ENCODE peak calls at places on chromosomes 1 and 21, in eight cellular contexts. M is suprapubic skin, K is Peyer's patch, J is heart left ventricle, Y is breast epithelium, E is HepG2, T is IMR-90, V is esophagus squamous epithelium. B is an unnamed sample. For H3K9me3, the result is how much of the 10 kb centered on the place peaks cover.

GRCh38 chr1:53327183-53327941 is 508 bp downstream of the LRP8 start:
- DNase-seq in M (no peak), K (peak), J (no peak), Y (no peak), E (peak), T (peak), V (no peak), B (no peak)

GRCh38 chr1:91098299-91098901 is 76.6 kb upstream of the ZNF644 start:
- DNase-seq in M (no peak), K (no peak), J (no peak), Y (no peak), E (no peak), T (no peak), V (no peak), B (no peak)

GRCh38 chr1:92291372-92291999 is 7.3 kb downstream of the GLMN start:
- DNase-seq in M (no peak), K (no peak), J (no peak), Y (no peak), E (peak), T (peak), V (no peak), B (no peak)

GRCh38 chr1:62382581-62382980 is 54.3 kb upstream of the USP1 start:
- DNase-seq in M (no peak), K (no peak), J (no peak), Y (no peak), E (no peak), T (no peak), V (no peak), B (no peak)

GRCh38 chr1:37807220-37807554 is 403 bp upstream of the C1orf122 start:
- DNase-seq in M (no peak), K (no peak), J (no peak), Y (no peak), E (no peak), T (no peak), V (no peak), B (no peak)

GRCh38 chr1:52907812-52908153 is 13.8 kb downstream of the ECHDC2 start:
- DNase-seq in M (no peak), K (no peak), J (no peak), Y (no peak), E (no peak), T (no peak), V (no peak), B (no peak)

GRCh38 chr1:53934170-53934765 is 11.2 kb downstream of the IFT25 start:
- DNase-seq in M (no peak), K (no peak), J (no peak), Y (no peak), E (no peak), T (no peak), V (no peak), B (no peak)

GRCh38 chr1:9242338-9242969 is 7.9 kb downstream of the H6PD start:
- DNase-seq in M (peak), K (no peak), J (peak), Y (peak), E (peak), T (no peak), V (no peak), B (peak)

GRCh38 chr1:164466429-164466828 is 92.6 kb upstream of the PBX1 start:
- DNase-seq in M (no peak), K (no peak), J (no peak), Y (no peak), E (no peak), T (no peak), V (no peak), B (no peak)

GRCh38 chr1:21574464-21575151 is 65.4 kb downstream of the ALPL start:
- DNase-seq in M (no peak), K (no peak), J (peak), Y (peak), E (peak), T (no peak), V (no peak), B (peak)

GRCh38 chr1:7991504-7992440 is 30.3 kb downstream of the PARK7 start:
- DNase-seq in M (no peak), K (no peak), J (no peak), Y (no peak), E (no peak), T (peak), V (no peak), B (no peak)

GRCh38 chr1:234683127-234683855 is 73.3 kb upstream of the IRF2BP2 start:
- DNase-seq in M (no peak), K (no peak), J (no peak), Y (no peak), E (no peak), T (no peak), V (no peak), B (no peak)

GRCh38 chr1:14265515-14265914 is 333.0 kb upstream of the KAZN start:
- DNase-seq in M (no peak), K (no peak), J (no peak), Y (no peak), E (no peak), T (no peak), V (no peak), B (no peak)

GRCh38 chr1:83516369-83516768 is 482.6 kb downstream of the TTLL7 start:
- DNase-seq in M (no peak), K (no peak), J (no peak), Y (no peak), E (no peak), T (no peak), V (no peak), B (no peak)

GRCh38 chr1:18651727-18652126 is 21.1 kb downstream of the PAX7 start:
- DNase-seq in M (no peak), K (no peak), J (no peak), Y (no peak), E (no peak), T (no peak), V (no peak), B (no peak)

GRCh38 chr1:28322209-28322608 is 6.6 kb upstream of the MED18 start:
- DNase-seq in M (no peak), K (no peak), J (no peak), Y (no peak), E (no peak), T (no peak), V (no peak), B (no peak)

GRCh38 chr1:20356850-20357459 is 66.3 kb downstream of the VWA5B1 start:
- DNase-seq in M (no peak), K (no peak), J (no peak), Y (no peak), E (no peak), T (no peak), V (no peak), B (no peak)

GRCh38 chr1:203597386-203598040 is 29.1 kb upstream of the ATP2B4 start:
- DNase-seq in M (no peak), K (no peak), J (peak), Y (no peak), E (no peak), T (no peak), V (no peak), B (peak)

GRCh38 chr1:41468082-41468762 is 16.3 kb downstream of the EDN2 start:
- DNase-seq in M (no peak), K (no peak), J (peak), Y (no peak), E (no peak), T (no peak), V (no peak), B (no peak)

GRCh38 chr1:47984175-47984789 is 12.9 kb downstream of the TRABD2B start:
- DNase-seq in M (no peak), K (no peak), J (peak), Y (no peak), E (no peak), T (no peak), V (no peak), B (no peak)

GRCh38 chr1:1406101-1406820 is 832 bp downstream of the MRPL20 start:
- DNase-seq in M (no peak), K (no peak), J (no peak), Y (no peak), E (no peak), T (no peak), V (no peak), B (no peak)

GRCh38 chr1:26949266-26949925 is 10.9 kb downstream of the KDF1 start:
- DNase-seq in M (no peak), K (no peak), J (no peak), Y (no peak), E (no peak), T (peak), V (no peak), B (no peak)

GRCh38 chr1:203581841-203582240 is 44.8 kb upstream of the ATP2B4 start:
- DNase-seq in M (no peak), K (no peak), J (no peak), Y (no peak), E (no peak), T (no peak), V (no peak), B (no peak)

GRCh38 chr1:174884001-174884400 is 115.7 kb upstream of the CACYBP start:
- DNase-seq in M (no peak), K (no peak), J (no peak), Y (no peak), E (no peak), T (no peak), V (no peak), B (no peak)

GRCh38 chr1:176880954-176881595 is 283.4 kb downstream of the ASTN1 start:
- DNase-seq in M (no peak), K (peak), J (peak), Y (peak), E (peak), T (peak), V (no peak), B (peak)

GRCh38 chr1:16905856-16906702 is 10.3 kb downstream of the RNU1-2 start:
- DNase-seq in M (peak), K (no peak), J (no peak), Y (no peak), E (no peak), T (peak), V (no peak), B (no peak)

GRCh38 chr1:64766385-64766784 is 21.5 kb downstream of the RAVER2 start:
- DNase-seq in M (no peak), K (no peak), J (no peak), Y (no peak), E (no peak), T (peak), V (no peak), B (no peak)

GRCh38 chr1:40133839-40134238 is 27.3 kb upstream of the RLF start:
- DNase-seq in M (no peak), K (no peak), J (no peak), Y (no peak), E (no peak), T (no peak), V (no peak), B (no peak)

GRCh38 chr21:42760361-42760970 is 107.0 kb downstream of the PDE9A start:
- DNase-seq in M (no peak), K (no peak), J (no peak), Y (no peak), E (no peak), T (no peak), V (no peak), B (no peak)

GRCh38 chr1:40692429-40692905 is 963 bp downstream of the NFYC start:
- DNase-seq in M (no peak), K (no peak), J (no peak), Y (no peak), E (peak), T (peak), V (no peak), B (no peak)

GRCh38 chr1:61612600-61612999 is 112.3 kb downstream of the TM2D1 start:
- DNase-seq in M (no peak), K (no peak), J (no peak), Y (no peak), E (no peak), T (no peak), V (no peak), B (no peak)

GRCh38 chr21:45080232-45080631 is 5.9 kb downstream of the ADARB1 start:
- DNase-seq in M (no peak), K (no peak), J (no peak), Y (no peak), E (no peak), T (no peak), V (no peak), B (no peak)

GRCh38 chr21:39010629-39011404 is 172.4 kb downstream of the PSMG1 start:
- DNase-seq in M (no peak), K (no peak), J (no peak), Y (no peak), E (no peak), T (no peak), V (no peak), B (no peak)

GRCh38 chr1:247857069-247857985 is at the start of gene TRIM58:
- DNase-seq in M (no peak), K (no peak), J (no peak), Y (no peak), E (no peak), T (no peak), V (no peak), B (peak)

GRCh38 chr1:186869829-186870228 is 41.1 kb downstream of the PLA2G4A start:
- DNase-seq in M (no peak), K (no peak), J (no peak), Y (no peak), E (no peak), T (no peak), V (no peak), B (no peak)

GRCh38 chr1:51329443-51330325 is 678 bp downstream of the TTC39A start:
- DNase-seq in M (no peak), K (no peak), J (peak), Y (peak), E (no peak), T (no peak), V (no peak), B (no peak)
- TF ChIP-seq POLR2A in M (no peak), K (peak), J (peak), Y (no peak), E (no peak), T (no peak), V (no peak), B (no peak)

DNA sequence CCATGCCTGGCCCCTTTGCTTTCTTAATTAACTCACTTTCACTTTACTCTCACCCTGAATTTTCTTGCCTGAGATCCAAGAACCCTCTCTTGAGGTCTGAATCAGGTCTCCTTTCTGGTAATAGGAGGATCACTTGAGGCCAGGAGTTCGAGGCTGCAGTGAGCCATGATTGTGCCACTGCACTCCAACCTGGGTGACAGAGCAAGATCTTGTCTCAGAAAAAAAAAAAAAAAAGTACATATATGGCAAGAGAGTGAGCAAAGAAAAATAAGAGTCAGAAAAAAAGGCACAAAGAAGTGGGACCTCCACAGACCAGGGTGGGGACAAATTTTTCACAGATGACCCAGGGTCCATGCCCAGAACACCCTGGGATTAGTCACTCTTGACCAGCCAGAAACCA is 34.1 kb upstream of the RD3 start:
- DNase-seq in M (no peak), K (no peak), J (no peak), Y (no peak), E (no peak), T (no peak), V (no peak), B (no peak)
- H3K9me3 ChIP-seq in M (under half), K (under half), J (under half), Y (under half), E (under half), T (under half), V (under half), B (under half)

GRCh38 chr1:11025618-11026017 is 13.2 kb downstream of the TARDBP start:
- DNase-seq in M (no peak), K (no peak), J (no peak), Y (no peak), E (no peak), T (no peak), V (no peak), B (no peak)

GRCh38 chr1:11026052-11026451 is 13.6 kb downstream of the TARDBP start:
- DNase-seq in M (no peak), K (no peak), J (no peak), Y (no peak), E (no peak), T (no peak), V (no peak), B (no peak)

GRCh38 chr1:11026903-11027302 is 14.4 kb downstream of the TARDBP start:
- DNase-seq in M (no peak), K (no peak), J (no peak), Y (no peak), E (no peak), T (no peak), V (no peak), B (no peak)

GRCh38 chr1:11023201-11023600 is 10.7 kb downstream of the TARDBP start:
- DNase-seq in M (no peak), K (no peak), J (no peak), Y (no peak), E (no peak), T (no peak), V (no peak), B (no peak)

GRCh38 chr1:11024545-11024944 is 12.1 kb downstream of the TARDBP start:
- DNase-seq in M (no peak), K (no peak), J (no peak), Y (no peak), E (no peak), T (no peak), V (no peak), B (no peak)
- TF ChIP-seq POLR2A in M (no peak), K (no peak), J (no peak), Y (no peak), E (no peak), T (no peak), V (no peak), B (no peak)

GRCh38 chr1:49183489-49183888 is 406.8 kb upstream of the BEND5 start:
- DNase-seq in M (no peak), K (no peak), J (no peak), Y (no peak), E (no peak), T (no peak), V (no peak), B (no peak)
- H3K9me3 ChIP-seq in M (under half), K (under half), J (under half), Y (under half), E (half or more), T (under half), V (under half), B (under half)

DNA sequence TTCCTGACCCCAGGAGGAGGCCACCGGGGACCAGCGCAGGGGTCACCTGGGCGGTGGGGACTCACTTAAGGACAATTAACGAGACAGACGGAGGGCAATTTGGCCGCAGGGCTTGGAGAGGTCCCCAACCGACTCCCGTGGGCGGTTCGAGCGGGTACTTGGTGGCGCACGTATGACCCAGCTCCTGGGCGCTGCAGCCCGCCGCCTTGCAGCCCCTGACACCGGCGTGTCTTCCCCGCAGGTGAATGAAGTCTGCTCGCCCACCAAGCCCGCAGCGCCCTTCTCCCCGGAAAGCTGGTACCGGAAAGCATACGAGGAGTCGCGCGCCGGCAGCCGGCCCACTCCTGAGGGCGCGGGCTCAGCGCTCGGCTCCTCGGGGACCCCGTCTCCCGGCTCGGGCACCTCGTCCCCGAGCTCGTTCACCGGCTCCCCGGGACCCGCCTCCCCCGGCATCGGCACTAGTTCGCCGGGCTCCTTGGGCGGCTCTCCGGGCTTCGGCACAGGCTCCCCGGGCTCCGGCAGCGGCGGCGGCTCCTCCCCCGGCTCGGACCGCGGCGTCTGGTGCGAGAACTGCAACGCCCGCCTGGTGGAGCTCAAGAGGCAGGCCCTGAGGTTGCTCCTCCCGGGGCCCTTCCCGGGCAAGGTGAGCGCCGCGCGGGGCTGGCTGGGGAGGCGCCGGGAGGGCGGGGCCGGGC is 1.4 kb downstream of the KIF26B start:
- DNase-seq in M (peak), K (peak), J (peak), Y (peak), E (peak), T (peak), V (no peak), B (no peak)
- TF ChIP-seq POLR2A in M (no peak), K (no peak), J (no peak), Y (no peak), E (no peak), T (no peak), V (no peak), B (no peak)